ENCODE peak calls at places on chromosomes 12 and 14, in nine cellular contexts. H is testis, J is heart left ventricle, G is ovary, S is gastrocnemius medialis, I is thyroid gland, F is IMR-90, P is HCT116, L is breast epithelium. Q is an unnamed sample.

GRCh38 chr12:45611495-45611894 is 118.0 kb upstream of the ARID2 start:
- DNase-seq in H (no peak), J (no peak), G (no peak), S (no peak), I (no peak), F (no peak), P (no peak), L (no peak), Q (no peak)

GRCh38 chr14:49303952-49304516 is 282.1 kb downstream of the RPS29 start:
- DNase-seq in H (peak; percentile 68), J (no peak), G (no peak), S (no peak), I (peak; percentile 57), F (peak; percentile 13), P (no peak), L (no peak), Q (peak; percentile 35)

GRCh38 chr12:68453278-68453677 is 121.1 kb upstream of the MDM1 start:
- DNase-seq in H (no peak), J (no peak), G (no peak), S (no peak), I (no peak), F (no peak), P (no peak), L (no peak), Q (no peak)

GRCh38 chr14:84885061-84885460 is 644.9 kb upstream of the FLRT2 start:
- DNase-seq in H (no peak), J (no peak), G (no peak), S (no peak), I (no peak), F (no peak), P (no peak), L (no peak), Q (no peak)

GRCh38 chr12:124754949-124755800 is 108.5 kb downstream of the SCARB1 start:
- DNase-seq in H (peak; percentile 88), J (peak; percentile 94), G (peak; percentile 89), S (peak; percentile 91), I (peak; percentile 95), F (peak; percentile 67), P (no peak), L (peak; percentile 60), Q (peak; percentile 88)

GRCh38 chr12:39866135-39866534 is 239.7 kb downstream of the SLC2A13 start:
- DNase-seq in H (no peak), J (no peak), G (no peak), S (no peak), I (no peak), F (no peak), P (no peak), L (no peak), Q (no peak)

GRCh38 chr12:10128687-10129086 is 1.3 kb downstream of the CLEC7A start:
- DNase-seq in H (no peak), J (no peak), G (no peak), S (no peak), I (no peak), F (no peak), P (no peak), L (no peak), Q (no peak)

GRCh38 chr14:81205639-81206038 is 15.1 kb downstream of the GTF2A1 start:
- DNase-seq in H (no peak), J (no peak), G (no peak), S (no peak), I (no peak), F (peak; percentile 8), P (no peak), L (no peak), Q (no peak)

GRCh38 chr12:47819902-47820630 is at the start of gene HDAC7:
- DNase-seq in H (peak; percentile 89), J (peak; percentile 94), G (peak; percentile 88), S (peak; percentile 85), I (peak; percentile 85), F (peak; percentile 72), P (peak; percentile 24), L (peak; percentile 81), Q (peak; percentile 91)

GRCh38 chr12:47819544-47819901 is 180 bp downstream of the HDAC7 start:
- DNase-seq in H (no peak), J (no peak), G (no peak), S (no peak), I (no peak), F (no peak), P (no peak), L (no peak), Q (no peak)

GRCh38 chr12:47818007-47818376 is 1.7 kb downstream of the HDAC7 start:
- DNase-seq in H (no peak), J (no peak), G (no peak), S (no peak), I (no peak), F (no peak), P (no peak), L (no peak), Q (no peak)

GRCh38 chr12:47818382-47818700 is 1.4 kb downstream of the HDAC7 start:
- DNase-seq in H (no peak), J (no peak), G (no peak), S (no peak), I (no peak), F (peak; percentile 43), P (no peak), L (no peak), Q (no peak)

DNA sequence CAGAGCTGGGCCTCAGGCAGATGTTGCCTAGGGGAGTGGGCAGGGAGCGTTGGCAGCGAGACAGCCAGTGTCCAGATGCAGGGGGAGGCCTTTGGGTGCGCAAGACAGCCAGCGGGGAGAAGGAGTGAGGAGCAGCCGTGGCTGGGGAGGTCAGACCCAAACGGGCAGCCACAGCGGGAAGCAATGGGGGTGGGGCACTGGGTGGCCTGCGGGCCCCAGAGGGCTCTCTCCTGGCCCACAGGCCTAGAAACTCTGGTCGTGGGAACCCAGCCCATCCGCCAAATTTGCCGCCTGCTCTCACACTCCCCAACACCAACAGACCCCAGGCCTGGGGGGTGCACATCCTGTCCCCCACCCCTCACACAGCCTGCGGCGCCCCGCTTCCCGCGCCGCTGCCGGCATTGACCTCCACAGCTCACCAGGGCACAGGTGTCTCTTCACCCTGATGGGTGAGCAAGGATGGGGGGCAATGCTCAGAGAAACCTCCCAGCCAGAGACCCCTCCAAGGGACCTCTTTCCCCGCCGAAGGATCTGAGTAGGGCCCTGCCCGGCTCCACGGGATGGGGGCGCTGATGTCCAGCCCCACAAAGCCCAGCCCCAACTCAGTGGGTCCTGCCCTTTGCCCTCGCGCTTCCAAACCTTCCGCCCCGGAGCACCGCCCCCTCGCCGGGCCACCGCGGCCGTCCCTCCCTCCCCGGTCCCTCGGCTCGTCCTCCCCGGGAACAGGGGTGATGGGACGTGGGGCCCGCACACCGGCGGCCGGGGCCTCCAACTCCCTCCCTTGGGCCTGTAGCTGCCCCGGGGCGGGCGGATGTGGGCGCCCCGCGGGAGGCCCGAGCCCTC is 781 bp downstream of the HDAC7 start:
- DNase-seq in H (peak; percentile 58), J (peak; percentile 81), G (peak; percentile 67), S (peak; percentile 61), I (peak; percentile 66), F (no peak), P (no peak), L (no peak), Q (peak; percentile 70)
- TF ChIP-seq POLR2A in H (no peak), J (peak; percentile 21), G (peak; percentile 23), S (peak; percentile 18), I (no peak), F (no peak), P (no peak), L (no peak), Q (no peak)

DNA sequence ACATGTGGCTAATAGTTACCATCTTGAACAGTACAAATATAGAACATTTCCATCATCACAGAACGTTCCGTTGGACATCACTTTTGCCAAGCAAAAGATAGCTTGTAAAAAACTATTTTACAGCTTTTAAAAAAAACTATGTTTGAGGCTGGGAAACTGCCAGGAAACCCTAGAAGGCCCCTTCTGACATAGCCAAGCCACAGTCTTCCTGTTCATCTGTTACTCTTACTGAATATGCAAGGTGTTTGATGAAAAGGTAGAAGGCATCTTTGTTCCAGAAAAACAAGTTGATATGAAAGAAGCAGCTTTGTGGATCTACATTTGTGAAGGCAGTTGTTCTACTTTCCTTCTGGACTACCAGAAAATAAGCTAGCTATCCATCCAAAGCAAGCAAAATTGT is 23.6 kb upstream of the WNK1 start:
- DNase-seq in H (no peak), J (no peak), G (no peak), S (no peak), I (no peak), F (no peak), P (no peak), L (no peak), Q (no peak)
- H3K27ac ChIP-seq in H (no peak overlapping the region), J (no peak overlapping the region), G (no peak overlapping the region), S (no peak overlapping the region), I (no peak overlapping the region), F (no peak overlapping the region), P (no peak overlapping the region), L (no peak overlapping the region), Q (no peak overlapping the region)

DNA sequence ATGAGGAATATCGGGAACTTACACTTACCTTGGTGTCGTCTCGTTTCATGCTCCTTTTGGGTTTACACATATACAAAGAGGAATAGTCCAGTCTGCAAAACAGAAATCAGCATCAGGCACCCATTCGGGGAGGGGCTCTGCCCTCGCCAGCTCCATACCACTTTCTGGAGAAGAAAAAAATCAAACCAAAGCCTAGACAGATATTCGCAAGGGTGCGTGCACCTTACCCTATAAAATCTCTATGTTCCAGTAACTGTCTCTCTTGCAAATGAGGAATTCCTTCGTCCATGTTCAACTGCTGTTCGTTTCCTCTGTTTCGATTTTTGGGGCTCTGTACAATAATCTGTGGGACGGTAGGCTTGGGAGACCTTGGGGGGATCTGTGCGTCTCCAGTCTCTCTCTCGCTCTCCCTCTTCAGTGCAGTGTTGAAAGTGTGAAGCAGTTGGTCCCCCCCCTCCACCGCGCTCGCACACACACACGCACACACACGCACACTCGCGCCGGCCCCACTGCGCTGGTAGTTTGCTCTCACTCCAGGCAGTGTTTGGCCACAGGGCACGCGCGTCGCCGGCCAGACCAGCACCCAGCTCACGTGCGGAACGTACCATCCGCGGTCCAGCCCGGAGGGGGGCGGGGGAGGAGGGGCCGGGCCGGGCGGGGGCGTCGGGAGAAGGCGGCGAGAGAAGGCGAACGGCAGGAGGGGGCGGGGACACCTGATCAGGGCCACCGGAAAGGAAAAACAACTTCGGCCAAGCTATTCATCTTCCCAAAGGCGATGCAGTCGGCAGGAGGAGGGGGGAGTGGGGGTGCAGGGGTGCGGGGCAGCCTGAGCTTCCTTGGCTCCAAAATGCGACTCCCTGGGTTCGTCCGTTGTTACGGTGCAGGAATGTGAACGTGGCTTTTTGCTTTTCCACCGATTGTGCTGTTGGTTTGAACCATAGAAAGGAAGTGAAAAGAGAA is at the start of gene BHLHE41:
- DNase-seq in H (peak; percentile 90), J (peak; percentile 92), G (peak; percentile 85), S (peak; percentile 91), I (peak; percentile 94), F (peak; percentile 36), P (no peak), L (peak; percentile 79), Q (peak; percentile 91)
- TF ChIP-seq POLR2A in H (no peak), J (peak; percentile 39), G (peak; percentile 61), S (peak; percentile 92), I (peak; percentile 86), F (no peak), P (no peak), L (no peak), Q (peak; percentile 94)

GRCh38 chr14:68592948-68593347 is 199.9 kb downstream of the ZFP36L1 start:
- DNase-seq in H (no peak), J (no peak), G (no peak), S (peak; percentile 3), I (no peak), F (no peak), P (no peak), L (no peak), Q (no peak)

GRCh38 chr14:68591786-68592185 is 201.1 kb downstream of the ZFP36L1 start:
- DNase-seq in H (no peak), J (no peak), G (no peak), S (peak; percentile 3), I (no peak), F (no peak), P (no peak), L (no peak), Q (no peak)

GRCh38 chr14:68596211-68596610 is 196.7 kb downstream of the ZFP36L1 start:
- DNase-seq in H (no peak), J (no peak), G (no peak), S (peak; percentile 4), I (no peak), F (no peak), P (no peak), L (no peak), Q (no peak)

GRCh38 chr14:68594737-68595380 is 198.0 kb downstream of the ZFP36L1 start:
- DNase-seq in H (no peak), J (no peak), G (no peak), S (peak; percentile 10), I (no peak), F (no peak), P (no peak), L (no peak), Q (no peak)

GRCh38 chr14:68593806-68594536 is 198.9 kb downstream of the ZFP36L1 start:
- DNase-seq in H (no peak), J (no peak), G (no peak), S (peak; percentile 12), I (no peak), F (peak; percentile 45), P (no peak), L (no peak), Q (no peak)
- H3K27ac ChIP-seq in H (no peak overlapping the region), J (no peak overlapping the region), G (no peak overlapping the region), S (no peak overlapping the region), I (no peak overlapping the region), F (peak overlapping the region; percentile 50), P (no peak overlapping the region), L (peak overlapping the region; percentile 60), Q (no peak overlapping the region)